ENCODE peak calls at places on chromosome 2, in seven cellular contexts. H is bronchial epithelial cell, A is HAP-1, P is lung, Y is tibial artery, R is mesendoderm, S is colonic mucosa. X is an unnamed sample.

GRCh38 chr2:30860715-30861114 is 53.5 kb upstream of the CAPN13 start:
- DNase-seq in R (no peak), Y (no peak), A (no peak), S (no peak), H (no peak), P (no peak), X (no peak)

GRCh38 chr2:80288576-80288975 is 16.0 kb downstream of the LRRTM1 start:
- DNase-seq in P (no peak), H (no peak), S (no peak), Y (no peak), A (no peak), R (peak), X (no peak)

GRCh38 chr2:88180594-88181240 is 10.6 kb downstream of the THNSL2 start:
- DNase-seq in S (no peak), A (no peak), R (peak), H (peak), P (no peak), Y (no peak), X (peak)

GRCh38 chr2:7886665-7887064 is 795.2 kb upstream of the ID2 start:
- DNase-seq in P (no peak), Y (no peak), H (peak), R (no peak), A (no peak), S (no peak), X (no peak)

GRCh38 chr2:59677095-59677609 is 876.3 kb downstream of the BCL11A start:
- DNase-seq in R (no peak), H (no peak), Y (no peak), A (no peak), S (no peak), P (no peak), X (no peak)

GRCh38 chr2:169393068-169393590 is 30.8 kb upstream of the LRP2 start:
- DNase-seq in P (no peak), A (no peak), Y (no peak), H (peak), S (no peak), R (peak), X (no peak)

GRCh38 chr2:3637311-3637675 is 20.7 kb upstream of the ALLC start:
- DNase-seq in R (no peak), A (no peak), P (no peak), S (no peak), H (no peak), Y (peak), X (no peak)

GRCh38 chr2:106572541-106573148 is 85.5 kb downstream of the CD8B2 start:
- DNase-seq in A (peak), Y (no peak), P (no peak), R (peak), H (peak), S (peak), X (no peak)

GRCh38 chr2:57371186-57371585 is 675.4 kb upstream of the VRK2 start:
- DNase-seq in R (no peak), Y (no peak), S (no peak), A (no peak), P (no peak), H (no peak), X (no peak)

GRCh38 chr2:64770137-64770780 is 116.5 kb upstream of the SERTAD2 start:
- DNase-seq in H (peak), Y (no peak), S (no peak), R (no peak), P (no peak), A (no peak), X (no peak)

GRCh38 chr2:241125626-241126025 is 23.5 kb upstream of the MTERF4 start:
- DNase-seq in S (no peak), P (no peak), Y (peak), R (no peak), H (no peak), A (no peak), X (no peak)

GRCh38 chr2:137255990-137256389 is 490.6 kb downstream of the THSD7B start:
- DNase-seq in S (no peak), H (peak), R (no peak), A (no peak), P (no peak), Y (no peak), X (no peak)

GRCh38 chr2:202133556-202134245 is 60.6 kb downstream of the KIAA2012 start:
- DNase-seq in S (no peak), H (no peak), A (no peak), R (no peak), P (no peak), Y (no peak), X (no peak)

GRCh38 chr2:78351208-78351607 is 674.3 kb upstream of the REG3G start:
- DNase-seq in P (no peak), A (no peak), R (peak), H (peak), S (no peak), Y (no peak), X (no peak)

GRCh38 chr2:31079665-31080064 is 58.6 kb downstream of the GALNT14 start:
- DNase-seq in Y (no peak), A (peak), S (no peak), R (peak), P (no peak), H (no peak), X (no peak)

GRCh38 chr2:200787351-200788128 is 24.2 kb upstream of the BZW1 start:
- DNase-seq in Y (no peak), P (no peak), H (peak), R (no peak), A (no peak), S (no peak), X (no peak)

GRCh38 chr2:26974352-26974751 is 3.9 kb downstream of the MAPRE3 start:
- DNase-seq in Y (no peak), S (no peak), R (no peak), H (no peak), A (no peak), P (no peak), X (no peak)

GRCh38 chr2:42328148-42328833 is 32.7 kb downstream of the COX7A2L start:
- DNase-seq in H (peak), A (no peak), R (no peak), Y (no peak), P (no peak), S (no peak), X (peak)

GRCh38 chr2:69741281-69742169 is at the start of gene ANXA4:
- DNase-seq in S (peak), H (peak), P (peak), Y (peak), R (peak), A (peak), X (no peak)

GRCh38 chr2:190879474-190880373 is 897 bp upstream of the GLS start:
- DNase-seq in H (no peak), S (no peak), P (no peak), A (no peak), R (no peak), Y (no peak), X (no peak)

GRCh38 chr2:225400060-225400511 is 576 bp downstream of the NYAP2 start:
- DNase-seq in Y (no peak), A (peak), R (peak), P (no peak), H (peak), S (no peak), X (peak)

GRCh38 chr2:158443613-158444012 is 12.9 kb downstream of the CCDC148 start:
- DNase-seq in H (no peak), P (no peak), S (no peak), Y (no peak), R (no peak), A (no peak), X (no peak)

GRCh38 chr2:107069890-107070289 is 183.9 kb upstream of the ST6GAL2 start:
- DNase-seq in Y (no peak), P (no peak), R (no peak), S (no peak), A (no peak), H (no peak), X (no peak)

GRCh38 chr2:120243211-120243610 is 9.4 kb upstream of the RALB start:
- DNase-seq in R (peak), H (no peak), P (no peak), A (no peak), S (no peak), Y (no peak), X (no peak)

GRCh38 chr2:95074663-95075439 is 46.8 kb downstream of the MRPS5 start:
- DNase-seq in P (no peak), Y (no peak), S (no peak), A (no peak), R (no peak), H (no peak), X (no peak)

GRCh38 chr2:57296795-57297517 is 749.6 kb upstream of the VRK2 start:
- DNase-seq in A (no peak), S (no peak), R (no peak), P (no peak), Y (no peak), H (peak), X (no peak)

GRCh38 chr2:220521591-220521990 is 894.2 kb downstream of the SLC4A3 start:
- DNase-seq in S (no peak), H (no peak), R (peak), A (no peak), Y (no peak), P (no peak), X (no peak)

GRCh38 chr2:205925373-205926337 is 160.3 kb downstream of the INO80D start:
- DNase-seq in H (peak), Y (peak), S (peak), R (peak), A (peak), P (peak), X (no peak)

GRCh38 chr2:105933906-105934305 is 189.2 kb downstream of the NCK2 start:
- DNase-seq in R (no peak), Y (no peak), A (no peak), P (no peak), S (no peak), H (no peak), X (no peak)

GRCh38 chr2:170815311-170815710 is 1.4 kb upstream of the GAD1 start:
- DNase-seq in A (no peak), Y (no peak), H (no peak), S (no peak), R (no peak), P (no peak), X (no peak)

GRCh38 chr2:52776571-52776970 is 991.0 kb upstream of the CHAC2 start:
- DNase-seq in H (no peak), S (no peak), Y (no peak), A (no peak), R (no peak), P (no peak), X (no peak)

GRCh38 chr2:101113441-101114267 is 37.5 kb downstream of the TBC1D8 start:
- DNase-seq in Y (no peak), A (peak), S (peak), H (peak), R (peak), P (no peak), X (peak)

GRCh38 chr2:21231985-21232384 is 108.2 kb downstream of the TDRD15 start:
- DNase-seq in H (no peak), R (no peak), P (no peak), S (no peak), A (no peak), Y (no peak), X (no peak)

GRCh38 chr2:112724611-112725525 is 4.0 kb downstream of the NT5DC4 start:
- DNase-seq in H (no peak), A (no peak), S (no peak), Y (no peak), R (peak), P (no peak), X (no peak)

GRCh38 chr2:19682493-19682892 is 219.3 kb downstream of the TTC32 start:
- DNase-seq in Y (no peak), R (no peak), S (no peak), P (no peak), A (no peak), H (peak), X (no peak)

GRCh38 chr2:40273623-40274236 is 178.2 kb downstream of the SLC8A1 start:
- DNase-seq in P (no peak), Y (no peak), R (no peak), A (no peak), H (no peak), S (no peak), X (no peak)
- H3K4me3 ChIP-seq in P (no peak), Y (no peak), R (no peak), A (no peak), H (no peak), S (no peak), X (no peak)

DNA sequence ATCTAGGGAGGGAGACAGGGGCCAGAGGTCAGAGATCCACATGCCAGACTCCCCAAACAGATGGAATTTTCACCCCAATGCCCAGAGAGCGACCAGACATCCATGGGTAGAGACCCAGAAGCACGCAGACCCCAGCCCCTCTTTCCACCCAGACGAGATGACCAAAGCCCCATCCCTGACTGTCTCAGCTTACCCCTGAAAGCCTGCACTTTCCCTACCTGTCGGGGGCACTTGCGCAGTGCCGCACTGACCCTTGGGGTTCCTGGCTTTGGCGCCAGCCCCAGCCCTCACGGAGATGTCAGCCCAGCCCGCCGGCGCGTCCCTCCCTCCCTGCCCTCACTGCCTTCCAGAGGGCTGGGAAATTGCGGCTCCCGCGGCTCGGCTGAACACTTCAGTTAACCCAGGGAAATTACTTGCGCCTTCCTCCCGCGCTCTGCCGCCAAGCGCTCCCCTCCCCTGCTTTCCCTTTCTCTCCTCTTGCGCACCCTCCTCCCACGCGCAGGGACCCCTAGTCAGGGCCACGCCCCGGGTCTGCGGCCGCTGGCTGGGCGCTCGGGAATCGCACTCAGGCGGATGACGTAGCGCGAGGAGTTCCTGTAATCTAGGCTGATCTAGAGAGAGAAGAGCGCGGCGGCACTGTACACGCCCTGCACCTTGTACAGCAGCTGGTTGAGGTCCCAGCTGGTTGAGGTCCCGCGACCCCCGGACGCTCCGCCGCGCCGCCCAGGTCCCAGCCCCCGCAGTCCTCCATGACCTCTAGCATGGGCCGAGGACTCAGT is 12.0 kb downstream of the ALPG start:
- DNase-seq in A (peak), H (peak), P (no peak), S (no peak), Y (peak), R (peak), X (no peak)
- H3K4me3 ChIP-seq in A (peak), H (no peak), P (no peak), S (peak), Y (peak), R (no peak), X (no peak)

DNA sequence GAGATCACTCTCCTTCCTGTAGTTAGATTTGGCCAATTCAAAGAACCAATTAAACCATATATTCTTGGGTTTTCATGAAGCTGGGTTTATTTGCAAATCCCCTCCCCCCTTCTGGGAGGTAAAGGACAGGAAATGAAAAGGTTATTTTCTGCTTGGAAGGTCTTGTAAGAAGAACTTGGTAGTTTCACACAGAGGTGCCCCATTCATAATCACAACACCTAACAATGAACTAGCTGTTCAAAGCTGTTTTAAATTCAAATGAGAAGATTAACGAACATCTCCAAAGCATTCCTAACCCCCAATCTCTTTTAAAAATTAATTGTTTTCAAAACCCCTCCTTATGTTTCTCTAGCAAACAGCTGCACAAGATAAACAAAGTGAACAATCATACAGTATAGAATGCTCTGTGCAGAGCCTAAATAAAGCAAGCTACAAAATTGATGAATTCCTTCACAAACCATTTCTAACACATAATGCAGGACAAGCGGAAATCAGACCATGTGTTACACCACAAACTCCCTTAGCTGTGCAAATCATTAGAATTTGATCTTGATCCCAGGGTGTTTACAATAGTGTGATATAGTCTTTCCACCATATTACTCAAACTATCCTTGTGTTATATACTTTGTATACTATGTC is 271.4 kb downstream of the SATB2 start:
- DNase-seq in Y (no peak), P (no peak), S (no peak), A (peak), R (peak), H (no peak), X (no peak)
- H3K4me3 ChIP-seq in Y (no peak), P (no peak), S (no peak), A (no peak), R (no peak), H (no peak), X (no peak)

GRCh38 chr2:72144746-72145657 is 2.7 kb downstream of the CYP26B1 start:
- DNase-seq in H (no peak), R (peak), Y (peak), S (peak), P (peak), A (peak), X (no peak)
- H3K4me3 ChIP-seq in H (peak), R (peak), Y (peak), S (peak), P (peak), A (peak), X (peak)

GRCh38 chr2:25236736-25237135 is 68.4 kb upstream of the POMC start:
- DNase-seq in P (no peak), S (no peak), H (no peak), Y (no peak), R (no peak), A (no peak), X (no peak)

GRCh38 chr2:25234756-25235155 is 66.4 kb upstream of the POMC start:
- DNase-seq in P (no peak), S (no peak), R (no peak), H (no peak), A (no peak), Y (no peak), X (no peak)

GRCh38 chr2:25230626-25231311 is 62.4 kb upstream of the POMC start:
- DNase-seq in P (peak), H (no peak), A (no peak), S (no peak), Y (no peak), R (no peak), X (no peak)

GRCh38 chr2:25232248-25232825 is 64.0 kb upstream of the POMC start:
- DNase-seq in R (no peak), A (no peak), S (no peak), Y (no peak), H (no peak), P (no peak), X (no peak)

GRCh38 chr2:25233916-25234610 is 65.7 kb upstream of the POMC start:
- DNase-seq in P (no peak), R (no peak), H (no peak), S (no peak), Y (no peak), A (no peak), X (no peak)
- H3K4me3 ChIP-seq in P (no peak), R (no peak), H (no peak), S (no peak), Y (no peak), A (no peak), X (no peak)

GRCh38 chr2:218419630-218420216 is 800 bp downstream of the VIL1 start:
- DNase-seq in A (no peak), S (peak), Y (no peak), R (no peak), P (no peak), H (no peak), X (no peak)
- H3K4me3 ChIP-seq in A (no peak), S (peak), Y (no peak), R (no peak), P (no peak), H (no peak), X (no peak)

DNA sequence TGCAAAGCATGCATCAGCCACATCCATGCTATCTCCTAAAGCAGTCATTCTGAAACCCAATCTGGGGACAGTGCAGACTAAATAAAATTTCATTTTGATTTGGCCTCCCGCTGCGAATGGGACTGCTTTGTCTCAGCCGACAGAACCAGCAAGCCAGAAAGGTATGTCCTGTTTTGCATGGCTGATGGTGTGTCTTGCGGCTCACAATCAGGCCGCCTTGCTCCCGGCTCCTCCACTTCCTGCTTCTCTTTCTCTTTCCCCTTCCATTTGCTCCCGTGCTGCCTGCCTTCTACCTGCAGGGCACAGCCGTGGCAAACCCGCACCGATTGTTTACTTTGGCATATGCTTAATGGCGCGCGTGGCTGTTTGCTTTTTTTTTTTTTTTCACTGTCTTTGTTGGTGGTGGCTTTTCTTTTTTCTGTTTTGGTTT is 419.5 kb upstream of the POU3F3 start:
- DNase-seq in P (no peak), R (peak), S (peak), A (no peak), Y (no peak), H (peak), X (peak)
- H3K4me3 ChIP-seq in P (no peak), R (no peak), S (no peak), A (no peak), Y (no peak), H (no peak), X (peak)